ENCODE peak calls at places on chromosomes 1 and 21, in four cellular contexts. J, C, R and I are unnamed samples.
A peak's percentile ranks its signal among the peaks of the same experiment; 100 is the strongest.

GRCh38 chr1:160672789-160673695 is 26.2 kb upstream of the SLAMF1 start:
- DNase-seq in R (no peak), J (no peak), C (no peak), I (no peak)

GRCh38 chr21:45302082-45303061 is 14.7 kb upstream of the POFUT2 start:
- DNase-seq in R (no peak), J (peak; percentile 30), C (peak; percentile 82), I (no peak)

GRCh38 chr1:110734146-110734680 is 59.5 kb upstream of the KCNA3 start:
- DNase-seq in C (no peak), J (no peak), R (no peak), I (no peak)

GRCh38 chr1:174999926-175000696 is at the start of gene CACYBP:
- DNase-seq in J (no peak), C (no peak), R (peak; percentile 46), I (peak; percentile 69)

GRCh38 chr1:22861764-22862440 is 110.8 kb downstream of the LACTBL1 start:
- DNase-seq in C (no peak), J (no peak), R (peak; percentile 80), I (no peak)

GRCh38 chr1:155218854-155219591 is 10.5 kb downstream of the MTX1 start:
- DNase-seq in C (no peak), R (peak; percentile 79), J (no peak), I (peak; percentile 60)

GRCh38 chr1:156833598-156833997 is 16.9 kb upstream of the SH2D2A start:
- DNase-seq in C (no peak), R (no peak), J (no peak), I (no peak)

GRCh38 chr1:62682531-62682930 is 5.7 kb downstream of the DOCK7 start:
- DNase-seq in J (no peak), R (no peak), C (no peak), I (no peak)

GRCh38 chr1:222994506-222995229 is 148.4 kb downstream of the TLR5 start:
- DNase-seq in C (no peak), J (no peak), R (no peak), I (no peak)

GRCh38 chr21:16075594-16076282 is 346.0 kb downstream of the USP25 start:
- DNase-seq in J (no peak), R (no peak), C (no peak), I (no peak)

GRCh38 chr1:40067023-40067422 is 26.5 kb downstream of the CAP1 start:
- DNase-seq in C (no peak), R (no peak), J (no peak), I (no peak)

GRCh38 chr1:55426619-55427018 is 211.5 kb upstream of the USP24 start:
- DNase-seq in J (no peak), C (no peak), R (no peak), I (no peak)

GRCh38 chr1:41041866-41042265 is 20.3 kb upstream of the SLFNL1 start:
- DNase-seq in C (no peak), J (no peak), R (no peak), I (no peak)

GRCh38 chr21:45994738-45995685 is 13.4 kb downstream of the COL6A1 start:
- DNase-seq in C (peak; percentile 13), J (no peak), R (no peak), I (peak; percentile 41)

GRCh38 chr1:66606359-66607142 is 72.6 kb downstream of the SGIP1 start:
- DNase-seq in R (no peak), C (no peak), J (no peak), I (no peak)

GRCh38 chr1:236292425-236292824 is 10.7 kb upstream of the ERO1B start:
- DNase-seq in J (no peak), C (no peak), R (no peak), I (no peak)

GRCh38 chr1:109213824-109214693 is at the start of gene SARS1:
- DNase-seq in J (peak; percentile 85), C (peak; percentile 91), R (peak; percentile 93), I (peak; percentile 79)

GRCh38 chr1:165369255-165369848 is 12.8 kb upstream of the LMX1A start:
- DNase-seq in R (peak; percentile 71), J (peak; percentile 29), C (peak; percentile 62), I (peak; percentile 70)

GRCh38 chr1:239308701-239309333 is 77.6 kb upstream of the CHRM3 start:
- DNase-seq in J (peak; percentile 3), R (peak; percentile 60), C (no peak), I (no peak)

GRCh38 chr1:160416369-160416768 is 16.0 kb downstream of the VANGL2 start:
- DNase-seq in C (no peak), J (no peak), R (peak; percentile 61), I (no peak)

GRCh38 chr21:16608209-16608830 is 878.5 kb downstream of the USP25 start:
- DNase-seq in C (no peak), R (no peak), J (no peak), I (no peak)

GRCh38 chr1:6205849-6206845 is at the start of gene RNF207:
- DNase-seq in R (peak; percentile 93), J (peak; percentile 30), C (peak; percentile 74), I (no peak)

GRCh38 chr1:2411801-2412394 is 466 bp downstream of the PEX10 start:
- DNase-seq in R (no peak), C (no peak), J (no peak), I (no peak)

DNA sequence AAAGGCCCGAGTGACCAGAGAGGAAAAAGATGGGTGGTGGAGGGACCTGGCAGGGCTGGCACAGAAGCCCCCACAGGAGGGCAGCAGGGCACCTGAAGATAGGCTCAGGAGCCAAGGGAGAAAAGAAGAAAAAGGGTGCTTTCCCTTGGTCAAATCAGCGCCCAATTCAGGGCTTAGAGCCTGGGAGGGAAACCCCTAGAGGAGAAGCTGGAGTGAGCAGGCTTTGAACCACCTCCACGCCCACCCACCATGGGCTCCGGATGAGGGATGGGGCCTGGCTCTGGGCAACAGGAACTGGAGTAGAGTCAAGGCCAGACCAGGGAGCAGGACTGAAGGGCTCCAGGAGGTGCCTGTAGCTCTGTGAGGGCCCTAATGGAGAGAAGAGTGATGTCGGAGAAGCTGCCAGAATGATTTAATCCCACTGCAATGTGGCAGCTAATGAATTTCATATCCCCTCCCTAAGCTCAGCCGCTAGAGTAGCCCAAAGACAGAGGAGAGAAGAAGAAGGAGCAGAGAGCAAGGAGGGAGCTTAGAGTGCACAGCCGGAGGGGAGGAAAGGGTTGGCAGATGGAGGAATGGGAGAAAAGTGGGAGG is 12.0 kb upstream of the PRELP start:
- DNase-seq in R (no peak), C (no peak), J (no peak), I (no peak)
- H3K27ac ChIP-seq in R (no peak overlapping the region), C (peak overlapping the region; percentile 68), J (no peak overlapping the region), I (no peak overlapping the region)

DNA sequence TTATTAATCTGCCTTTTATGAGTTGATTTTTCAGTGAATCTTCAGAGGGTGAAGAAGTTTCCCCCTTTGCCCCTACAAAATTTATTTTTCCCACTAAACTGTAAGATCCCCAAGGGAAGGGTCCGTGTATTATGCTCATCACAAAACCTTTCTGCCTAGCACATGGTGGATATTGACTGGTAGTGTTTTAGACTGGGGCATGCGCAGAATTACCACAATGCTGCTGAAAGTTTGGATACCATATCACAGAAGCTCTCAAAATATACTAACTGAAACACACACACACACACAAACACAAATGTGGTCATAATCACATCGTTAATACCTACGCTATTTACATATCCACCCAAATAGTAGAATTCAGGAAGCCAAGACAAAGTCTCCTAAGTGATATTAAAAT is 28.0 kb upstream of the DMRTB1 start:
- DNase-seq in J (no peak), R (no peak), C (no peak), I (no peak)
- TF ChIP-seq CTCF in J (no peak), R (no peak), C (no peak), I (no peak)

GRCh38 chr1:59457786-59458185 is 160.9 kb downstream of the FGGY start:
- DNase-seq in R (no peak), J (no peak), C (no peak), I (no peak)
- H3K4me3 ChIP-seq in R (no peak overlapping the region), J (no peak overlapping the region), C (no peak overlapping the region), I (no peak overlapping the region)

GRCh38 chr1:44645466-44646244 is 28.6 kb downstream of the TMEM53 start:
- DNase-seq in C (peak; percentile 48), J (no peak), R (no peak), I (peak; percentile 91)

GRCh38 chr1:44644806-44645205 is 29.5 kb downstream of the TMEM53 start:
- DNase-seq in C (no peak), R (no peak), J (no peak), I (no peak)

GRCh38 chr1:44642255-44642654 is 32.0 kb downstream of the TMEM53 start:
- DNase-seq in R (no peak), C (no peak), J (no peak), I (no peak)

GRCh38 chr1:44642925-44643324 is 31.4 kb downstream of the TMEM53 start:
- DNase-seq in C (no peak), R (no peak), J (no peak), I (no peak)

GRCh38 chr1:44643721-44644330 is 30.5 kb downstream of the TMEM53 start:
- DNase-seq in J (no peak), C (no peak), R (no peak), I (no peak)
- H3K27ac ChIP-seq in J (no peak overlapping the region), C (peak overlapping the region; percentile 49), R (peak overlapping the region; percentile 34), I (peak overlapping the region; percentile 88)

GRCh38 chr1:9746211-9746610 is 77.6 kb downstream of the CLSTN1 start:
- DNase-seq in J (no peak), C (no peak), R (no peak), I (no peak)
- TF ChIP-seq CTCF in J (no peak), C (no peak), R (no peak), I (no peak)

DNA sequence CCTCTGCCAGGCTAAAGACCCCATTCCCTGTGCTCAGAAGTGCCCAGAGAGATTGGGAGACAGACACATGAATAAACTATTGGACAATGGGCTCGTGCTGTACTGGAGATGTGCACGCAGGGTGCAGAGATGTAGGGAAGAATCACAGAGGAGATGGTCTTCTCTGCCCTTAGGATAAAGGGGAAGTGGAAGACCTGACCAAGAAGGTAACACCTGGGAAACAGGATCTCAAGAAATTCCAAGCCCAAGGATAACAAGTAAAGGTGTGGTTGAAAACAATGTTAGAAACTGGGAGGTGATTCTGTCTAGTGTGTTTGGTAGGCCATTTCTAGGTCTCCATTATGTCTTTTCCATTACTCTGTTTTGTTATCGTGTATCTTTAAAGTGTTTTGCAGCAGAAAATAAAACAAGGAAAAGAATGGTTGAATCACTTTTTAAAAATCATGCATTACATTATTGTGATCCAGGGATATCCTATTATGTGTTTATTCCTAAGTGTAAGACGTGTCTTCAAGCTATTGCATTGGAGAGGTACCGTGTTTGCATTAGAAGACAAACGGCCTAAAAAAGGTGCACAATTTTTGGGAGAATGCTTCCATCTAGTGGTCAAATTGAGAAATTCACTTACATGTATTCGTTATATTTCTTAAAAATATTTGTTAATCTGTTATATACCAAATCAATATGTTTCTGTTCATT is 40.8 kb upstream of the KCTD3 start:
- DNase-seq in C (no peak), J (no peak), R (peak; percentile 60), I (no peak)
- H3K4me3 ChIP-seq in C (no peak overlapping the region), J (no peak overlapping the region), R (no peak overlapping the region), I (no peak overlapping the region)

DNA sequence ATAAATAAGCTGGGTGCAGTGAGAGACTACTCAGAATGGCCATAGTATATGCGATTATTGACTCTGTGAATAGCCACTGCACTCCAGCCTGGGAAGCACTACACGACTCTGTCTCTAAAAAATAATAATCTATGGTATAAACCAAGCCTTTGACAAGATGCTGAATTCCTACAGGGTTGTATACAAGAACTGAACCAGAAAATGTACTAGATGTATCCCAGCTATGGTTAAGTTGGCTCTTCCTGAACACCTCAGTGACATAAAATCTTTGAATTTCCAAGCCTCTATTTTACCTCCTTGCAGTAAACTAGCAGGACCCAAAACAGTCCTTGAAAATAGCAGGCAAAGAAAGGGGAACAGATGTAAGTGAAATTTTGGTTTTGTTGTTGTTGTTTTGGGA is 32.5 kb downstream of the PTP4A2 start:
- DNase-seq in R (no peak), J (no peak), C (no peak), I (no peak)
- H3K27ac ChIP-seq in R (peak overlapping the region; percentile 7), J (no peak overlapping the region), C (no peak overlapping the region), I (no peak overlapping the region)